ENCODE peak calls at places on chromosomes 6 and 20, in four cellular contexts. R is A549, G is EL, I is NCI-H446 treated with DMSO at 0.1 percent for 48 hours. B is an unnamed sample.

GRCh38 chr20:7637184-7637583 is 303.1 kb downstream of the HAO1 start:
- DNase-seq in R (no peak), G (no peak), I (no peak), B (no peak)

GRCh38 chr20:36925234-36925633 is 26.3 kb downstream of the SAMHD1 start:
- DNase-seq in R (no peak), G (peak; percentile 46), I (no peak), B (no peak)

GRCh38 chr6:5718231-5718947 is 288.3 kb downstream of the NRN1 start:
- DNase-seq in R (no peak), G (no peak), I (no peak), B (no peak)

GRCh38 chr20:44601801-44602204 is 19.4 kb downstream of the PKIG start:
- DNase-seq in R (no peak), G (peak; percentile 24), I (no peak), B (no peak)

GRCh38 chr20:56940466-56940865 is 311.4 kb downstream of the TFAP2C start:
- DNase-seq in R (no peak), G (no peak), I (no peak), B (no peak)

GRCh38 chr6:157058574-157058973 is 264.7 kb downstream of the TMEM242 start:
- DNase-seq in R (no peak), G (no peak), I (no peak), B (no peak)

GRCh38 chr20:52191436-52192295 is at the start of gene ZFP64:
- DNase-seq in R (peak; percentile 81), G (peak; percentile 79), I (peak; percentile 68), B (peak; percentile 53)

GRCh38 chr20:24773751-24774201 is 175.3 kb upstream of the CST7 start:
- DNase-seq in R (peak; percentile 69), G (peak; percentile 80), I (peak; percentile 72), B (no peak)

GRCh38 chr6:107118976-107119375 is 3.7 kb upstream of the BEND3 start:
- DNase-seq in R (no peak), G (peak; percentile 24), I (no peak), B (no peak)

GRCh38 chr6:125197795-125198269 is 44.3 kb downstream of the TPD52L1 start:
- DNase-seq in R (peak; percentile 42), G (peak; percentile 36), I (peak; percentile 58), B (no peak)

GRCh38 chr20:51319522-51319921 is 223.0 kb downstream of the NFATC2 start:
- DNase-seq in R (no peak), G (no peak), I (no peak), B (no peak)

GRCh38 chr6:158023597-158023939 is 41.9 kb downstream of the SYNJ2 start:
- DNase-seq in R (no peak), G (no peak), I (no peak), B (no peak)

GRCh38 chr6:2412731-2413130 is 167.3 kb upstream of the GMDS start:
- DNase-seq in R (no peak), G (peak; percentile 69), I (no peak), B (no peak)

GRCh38 chr6:109872968-109873545 is 105.1 kb upstream of the GPR6 start:
- DNase-seq in R (no peak), G (no peak), I (no peak), B (no peak)

GRCh38 chr20:48596499-48596898 is 231.3 kb downstream of the PREX1 start:
- DNase-seq in R (no peak), G (no peak), I (no peak), B (no peak)

GRCh38 chr6:154974485-154975149 is 20.5 kb upstream of the TIAM2 start:
- DNase-seq in R (no peak), G (no peak), I (no peak), B (no peak)

GRCh38 chr20:57543754-57544153 is 17.2 kb upstream of the PCK1 start:
- DNase-seq in R (no peak), G (no peak), I (no peak), B (no peak)

GRCh38 chr6:33710296-33711121 is 991 bp downstream of the UQCC2 start:
- DNase-seq in R (no peak), G (no peak), I (no peak), B (no peak)

GRCh38 chr6:165976705-165977104 is 190.9 kb downstream of the TBXT start:
- DNase-seq in R (no peak), G (no peak), I (no peak), B (no peak)

GRCh38 chr6:2020909-2021308 is 224.5 kb downstream of the GMDS start:
- DNase-seq in R (no peak), G (peak; percentile 30), I (peak; percentile 48), B (no peak)

GRCh38 chr20:62406635-62407176 is 379 bp downstream of the CABLES2 start:
- DNase-seq in R (no peak), G (no peak), I (no peak), B (no peak)

GRCh38 chr6:10412948-10413849 is 1.7 kb downstream of the TFAP2A start:
- DNase-seq in R (no peak), G (peak; percentile 44), I (no peak), B (peak; percentile 15)

GRCh38 chr6:129517288-129517687 is 192.7 kb downstream of the ARHGAP18 start:
- DNase-seq in R (no peak), G (no peak), I (no peak), B (no peak)

GRCh38 chr6:97705568-97705967 is 422.6 kb upstream of the MMS22L start:
- DNase-seq in R (no peak), G (no peak), I (no peak), B (no peak)

GRCh38 chr6:2582268-2582667 is 168.5 kb downstream of the MYLK4 start:
- DNase-seq in R (no peak), G (no peak), I (no peak), B (no peak)

GRCh38 chr6:79928478-79928998 is 18.8 kb downstream of the ELOVL4 start:
- DNase-seq in R (no peak), G (no peak), I (no peak), B (no peak)

GRCh38 chr6:127347188-127347587 is 3.8 kb upstream of the ECHDC1 start:
- DNase-seq in R (no peak), G (no peak), I (no peak), B (no peak)

GRCh38 chr20:23029324-23029723 is 5.8 kb upstream of the SSTR4 start:
- DNase-seq in R (no peak), G (no peak), I (no peak), B (no peak)

GRCh38 chr20:16929756-16930155 is 181.6 kb downstream of the OTOR start:
- DNase-seq in R (no peak), G (no peak), I (no peak), B (no peak)